ENCODE peak calls at places on chromosomes 3 and 15, in eight cellular contexts. One of them, this sample, is unnamed.

GRCh38 chr3:40690696-40691597 is 166.2 kb downstream of the ZNF621 start:
- DNase-seq in RWPE1: no peak
- DNase-seq in cardiac muscle cell: peak; percentile 49
- DNase-seq in astrocyte: no peak
- DNase-seq in neural progenitor cell: no peak
- DNase-seq in DND-41: no peak
- DNase-seq in left ventricle myocardium inferior: peak; percentile 81
- DNase-seq in esophagus squamous epithelium: peak; percentile 0
- DNase-seq in this sample: no peak

GRCh38 chr15:32100286-32100685 is 70.0 kb downstream of the CHRNA7 start:
- DNase-seq in RWPE1: no peak
- DNase-seq in esophagus squamous epithelium: no peak
- DNase-seq in astrocyte: no peak
- DNase-seq in cardiac muscle cell: no peak
- DNase-seq in neural progenitor cell: peak; percentile 42
- DNase-seq in left ventricle myocardium inferior: no peak
- DNase-seq in DND-41: no peak
- DNase-seq in this sample: no peak

GRCh38 chr3:42071720-42072582 is 19.2 kb upstream of the TRAK1 start:
- DNase-seq in cardiac muscle cell: peak; percentile 84
- DNase-seq in left ventricle myocardium inferior: peak; percentile 81
- DNase-seq in RWPE1: peak; percentile 83
- DNase-seq in neural progenitor cell: peak; percentile 44
- DNase-seq in esophagus squamous epithelium: no peak
- DNase-seq in DND-41: no peak
- DNase-seq in astrocyte: peak; percentile 73
- DNase-seq in this sample: peak; percentile 43

GRCh38 chr3:135621184-135621931 is 344.2 kb upstream of the PPP2R3A start:
- DNase-seq in DND-41: no peak
- DNase-seq in RWPE1: no peak
- DNase-seq in neural progenitor cell: no peak
- DNase-seq in cardiac muscle cell: no peak
- DNase-seq in left ventricle myocardium inferior: no peak
- DNase-seq in astrocyte: no peak
- DNase-seq in esophagus squamous epithelium: no peak
- DNase-seq in this sample: no peak

GRCh38 chr3:45272828-45273470 is 46.9 kb upstream of the TMEM158 start:
- DNase-seq in esophagus squamous epithelium: no peak
- DNase-seq in astrocyte: no peak
- DNase-seq in RWPE1: no peak
- DNase-seq in neural progenitor cell: no peak
- DNase-seq in left ventricle myocardium inferior: no peak
- DNase-seq in cardiac muscle cell: no peak
- DNase-seq in DND-41: no peak
- DNase-seq in this sample: no peak

GRCh38 chr15:98983333-98983732 is 24.3 kb downstream of the PGPEP1L start:
- DNase-seq in cardiac muscle cell: peak; percentile 58
- DNase-seq in DND-41: no peak
- DNase-seq in esophagus squamous epithelium: no peak
- DNase-seq in left ventricle myocardium inferior: no peak
- DNase-seq in neural progenitor cell: no peak
- DNase-seq in RWPE1: peak; percentile 93
- DNase-seq in astrocyte: peak; percentile 86
- DNase-seq in this sample: peak; percentile 68

GRCh38 chr15:26391556-26392229 is 381.2 kb downstream of the GABRB3 start:
- DNase-seq in cardiac muscle cell: no peak
- DNase-seq in neural progenitor cell: no peak
- DNase-seq in left ventricle myocardium inferior: no peak
- DNase-seq in DND-41: no peak
- DNase-seq in astrocyte: no peak
- DNase-seq in esophagus squamous epithelium: no peak
- DNase-seq in RWPE1: no peak
- DNase-seq in this sample: no peak

GRCh38 chr15:89377842-89378698 is 43.4 kb upstream of the POLG start:
- DNase-seq in neural progenitor cell: peak; percentile 59
- DNase-seq in esophagus squamous epithelium: no peak
- DNase-seq in DND-41: no peak
- DNase-seq in RWPE1: peak; percentile 70
- DNase-seq in cardiac muscle cell: no peak
- DNase-seq in astrocyte: no peak
- DNase-seq in left ventricle myocardium inferior: no peak
- DNase-seq in this sample: no peak

GRCh38 chr3:36944641-36945270 is at the start of gene TRANK1:
- DNase-seq in neural progenitor cell: peak; percentile 56
- DNase-seq in cardiac muscle cell: peak; percentile 79
- DNase-seq in esophagus squamous epithelium: peak; percentile 6
- DNase-seq in RWPE1: peak; percentile 11
- DNase-seq in left ventricle myocardium inferior: peak; percentile 63
- DNase-seq in astrocyte: no peak
- DNase-seq in DND-41: peak; percentile 77
- DNase-seq in this sample: no peak

GRCh38 chr3:5690904-5691532 is 503.5 kb downstream of the EDEM1 start:
- DNase-seq in left ventricle myocardium inferior: no peak
- DNase-seq in astrocyte: no peak
- DNase-seq in cardiac muscle cell: no peak
- DNase-seq in neural progenitor cell: no peak
- DNase-seq in esophagus squamous epithelium: no peak
- DNase-seq in RWPE1: no peak
- DNase-seq in DND-41: no peak
- DNase-seq in this sample: no peak

GRCh38 chr15:83398591-83398990 is 48.5 kb upstream of the SH3GL3 start:
- DNase-seq in neural progenitor cell: no peak
- DNase-seq in DND-41: no peak
- DNase-seq in RWPE1: peak; percentile 46
- DNase-seq in esophagus squamous epithelium: no peak
- DNase-seq in left ventricle myocardium inferior: no peak
- DNase-seq in astrocyte: peak; percentile 66
- DNase-seq in cardiac muscle cell: peak; percentile 24
- DNase-seq in this sample: no peak

GRCh38 chr15:100457201-100457600 is 71.5 kb downstream of the CERS3 start:
- DNase-seq in esophagus squamous epithelium: no peak
- DNase-seq in neural progenitor cell: peak; percentile 24
- DNase-seq in left ventricle myocardium inferior: no peak
- DNase-seq in cardiac muscle cell: peak; percentile 18
- DNase-seq in RWPE1: no peak
- DNase-seq in DND-41: no peak
- DNase-seq in astrocyte: peak; percentile 37
- DNase-seq in this sample: peak; percentile 22

GRCh38 chr3:158727499-158728377 is 4.5 kb downstream of the RARRES1 start:
- DNase-seq in RWPE1: peak; percentile 57
- DNase-seq in astrocyte: peak; percentile 60
- DNase-seq in left ventricle myocardium inferior: no peak
- DNase-seq in neural progenitor cell: peak; percentile 71
- DNase-seq in esophagus squamous epithelium: no peak
- DNase-seq in DND-41: peak; percentile 58
- DNase-seq in cardiac muscle cell: peak; percentile 91
- DNase-seq in this sample: peak; percentile 81

GRCh38 chr3:158732856-158733200 is 571 bp upstream of the RARRES1 start:
- DNase-seq in neural progenitor cell: no peak
- DNase-seq in RWPE1: no peak
- DNase-seq in DND-41: no peak
- DNase-seq in cardiac muscle cell: no peak
- DNase-seq in esophagus squamous epithelium: no peak
- DNase-seq in astrocyte: no peak
- DNase-seq in left ventricle myocardium inferior: no peak
- DNase-seq in this sample: no peak

GRCh38 chr3:158731938-158732855 is at the start of gene RARRES1:
- DNase-seq in esophagus squamous epithelium: no peak
- DNase-seq in astrocyte: no peak
- DNase-seq in neural progenitor cell: peak; percentile 81
- DNase-seq in left ventricle myocardium inferior: peak; percentile 77
- DNase-seq in RWPE1: peak; percentile 34
- DNase-seq in cardiac muscle cell: peak; percentile 79
- DNase-seq in DND-41: no peak
- DNase-seq in this sample: peak; percentile 39

GRCh38 chr3:158728851-158729250 is 3.4 kb downstream of the RARRES1 start:
- DNase-seq in astrocyte: peak; percentile 75
- DNase-seq in esophagus squamous epithelium: no peak
- DNase-seq in RWPE1: no peak
- DNase-seq in neural progenitor cell: no peak
- DNase-seq in DND-41: no peak
- DNase-seq in left ventricle myocardium inferior: no peak
- DNase-seq in cardiac muscle cell: no peak
- DNase-seq in this sample: no peak

DNA sequence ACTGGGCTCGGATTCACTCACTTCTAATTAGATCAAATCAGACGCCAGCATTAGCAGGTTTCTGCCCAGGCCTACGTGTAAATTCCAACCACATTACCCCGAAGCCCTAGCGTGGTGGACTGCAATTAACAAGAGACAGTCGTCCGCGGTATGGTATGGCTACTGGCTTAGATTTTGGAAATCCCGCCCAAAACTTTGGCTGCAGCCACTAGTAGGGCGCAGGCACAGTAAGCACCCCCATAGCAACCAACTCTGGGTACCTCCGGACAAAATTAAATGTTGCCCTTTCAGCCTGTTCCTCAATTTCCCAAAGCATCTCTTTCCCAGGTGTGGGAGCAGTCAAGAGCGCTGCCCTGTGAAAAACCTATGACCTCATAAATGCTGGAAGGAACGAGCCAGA is 732 bp downstream of the RARRES1 start:
- DNase-seq in cardiac muscle cell: no peak
- DNase-seq in DND-41: no peak
- DNase-seq in astrocyte: no peak
- DNase-seq in esophagus squamous epithelium: no peak
- DNase-seq in neural progenitor cell: peak; percentile 20
- DNase-seq in left ventricle myocardium inferior: no peak
- DNase-seq in RWPE1: no peak
- DNase-seq in this sample: no peak
- H3K27ac ChIP-seq in cardiac muscle cell: no peak overlapping the region
- H3K27ac ChIP-seq in DND-41: no peak overlapping the region
- H3K27ac ChIP-seq in astrocyte: no peak overlapping the region
- H3K27ac ChIP-seq in esophagus squamous epithelium: peak overlapping the region; percentile 62
- H3K27ac ChIP-seq in neural progenitor cell: no peak overlapping the region
- H3K27ac ChIP-seq in left ventricle myocardium inferior: peak overlapping the region; percentile 74
- H3K27ac ChIP-seq in RWPE1: peak overlapping the region; percentile 29
- H3K27ac ChIP-seq in this sample: peak overlapping the region; percentile 57

GRCh38 chr3:171556133-171556532 is 95.9 kb upstream of the TNIK start:
- DNase-seq in esophagus squamous epithelium: no peak
- DNase-seq in astrocyte: no peak
- DNase-seq in cardiac muscle cell: no peak
- DNase-seq in neural progenitor cell: no peak
- DNase-seq in DND-41: no peak
- DNase-seq in left ventricle myocardium inferior: peak; percentile 36
- DNase-seq in RWPE1: no peak
- DNase-seq in this sample: no peak

GRCh38 chr3:171556574-171557145 is 96.5 kb upstream of the TNIK start:
- DNase-seq in esophagus squamous epithelium: no peak
- DNase-seq in RWPE1: peak; percentile 8
- DNase-seq in DND-41: no peak
- DNase-seq in neural progenitor cell: peak; percentile 22
- DNase-seq in astrocyte: peak; percentile 20
- DNase-seq in left ventricle myocardium inferior: no peak
- DNase-seq in cardiac muscle cell: no peak
- DNase-seq in this sample: no peak

GRCh38 chr3:171559586-171559985 is 99.4 kb upstream of the TNIK start:
- DNase-seq in DND-41: no peak
- DNase-seq in esophagus squamous epithelium: no peak
- DNase-seq in cardiac muscle cell: no peak
- DNase-seq in astrocyte: no peak
- DNase-seq in left ventricle myocardium inferior: no peak
- DNase-seq in RWPE1: no peak
- DNase-seq in neural progenitor cell: no peak
- DNase-seq in this sample: no peak

GRCh38 chr3:171558183-171558696 is 98.0 kb upstream of the TNIK start:
- DNase-seq in neural progenitor cell: no peak
- DNase-seq in RWPE1: no peak
- DNase-seq in esophagus squamous epithelium: no peak
- DNase-seq in left ventricle myocardium inferior: no peak
- DNase-seq in astrocyte: no peak
- DNase-seq in DND-41: no peak
- DNase-seq in cardiac muscle cell: no peak
- DNase-seq in this sample: no peak

DNA sequence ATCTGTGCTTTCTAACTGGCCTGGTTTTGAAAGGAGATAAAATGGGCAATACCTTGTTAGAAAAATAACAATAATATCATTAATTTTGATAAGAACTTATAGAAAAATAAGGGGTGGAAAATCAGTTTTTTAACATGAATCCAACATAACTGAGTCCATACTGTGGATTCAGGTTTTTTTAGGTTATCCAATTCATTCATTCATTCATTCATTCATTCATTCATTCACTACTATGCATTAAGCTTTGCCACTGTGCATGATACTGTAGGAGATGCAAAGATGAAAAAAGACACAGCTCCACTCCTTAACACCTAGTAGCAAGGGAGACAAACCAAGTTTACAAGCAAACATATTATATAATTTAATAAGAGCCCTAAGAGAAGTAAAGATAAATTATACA is 97.0 kb upstream of the TNIK start:
- DNase-seq in astrocyte: no peak
- DNase-seq in DND-41: no peak
- DNase-seq in esophagus squamous epithelium: no peak
- DNase-seq in RWPE1: no peak
- DNase-seq in left ventricle myocardium inferior: no peak
- DNase-seq in neural progenitor cell: no peak
- DNase-seq in cardiac muscle cell: no peak
- DNase-seq in this sample: no peak
- H3K27ac ChIP-seq in astrocyte: no peak overlapping the region
- H3K27ac ChIP-seq in DND-41: no peak overlapping the region
- H3K27ac ChIP-seq in esophagus squamous epithelium: no peak overlapping the region
- H3K27ac ChIP-seq in RWPE1: no peak overlapping the region
- H3K27ac ChIP-seq in left ventricle myocardium inferior: no peak overlapping the region
- H3K27ac ChIP-seq in neural progenitor cell: no peak overlapping the region
- H3K27ac ChIP-seq in cardiac muscle cell: no peak overlapping the region
- H3K27ac ChIP-seq in this sample: no peak overlapping the region

GRCh38 chr15:56608993-56609392 is 124.3 kb downstream of the ZNF280D start:
- DNase-seq in neural progenitor cell: no peak
- DNase-seq in esophagus squamous epithelium: no peak
- DNase-seq in DND-41: no peak
- DNase-seq in astrocyte: no peak
- DNase-seq in RWPE1: no peak
- DNase-seq in cardiac muscle cell: no peak
- DNase-seq in left ventricle myocardium inferior: no peak
- DNase-seq in this sample: no peak
- H3K27ac ChIP-seq in neural progenitor cell: no peak overlapping the region
- H3K27ac ChIP-seq in esophagus squamous epithelium: no peak overlapping the region
- H3K27ac ChIP-seq in DND-41: peak overlapping the region; percentile 90
- H3K27ac ChIP-seq in astrocyte: no peak overlapping the region
- H3K27ac ChIP-seq in RWPE1: no peak overlapping the region
- H3K27ac ChIP-seq in cardiac muscle cell: no peak overlapping the region
- H3K27ac ChIP-seq in left ventricle myocardium inferior: no peak overlapping the region
- H3K27ac ChIP-seq in this sample: no peak overlapping the region

DNA sequence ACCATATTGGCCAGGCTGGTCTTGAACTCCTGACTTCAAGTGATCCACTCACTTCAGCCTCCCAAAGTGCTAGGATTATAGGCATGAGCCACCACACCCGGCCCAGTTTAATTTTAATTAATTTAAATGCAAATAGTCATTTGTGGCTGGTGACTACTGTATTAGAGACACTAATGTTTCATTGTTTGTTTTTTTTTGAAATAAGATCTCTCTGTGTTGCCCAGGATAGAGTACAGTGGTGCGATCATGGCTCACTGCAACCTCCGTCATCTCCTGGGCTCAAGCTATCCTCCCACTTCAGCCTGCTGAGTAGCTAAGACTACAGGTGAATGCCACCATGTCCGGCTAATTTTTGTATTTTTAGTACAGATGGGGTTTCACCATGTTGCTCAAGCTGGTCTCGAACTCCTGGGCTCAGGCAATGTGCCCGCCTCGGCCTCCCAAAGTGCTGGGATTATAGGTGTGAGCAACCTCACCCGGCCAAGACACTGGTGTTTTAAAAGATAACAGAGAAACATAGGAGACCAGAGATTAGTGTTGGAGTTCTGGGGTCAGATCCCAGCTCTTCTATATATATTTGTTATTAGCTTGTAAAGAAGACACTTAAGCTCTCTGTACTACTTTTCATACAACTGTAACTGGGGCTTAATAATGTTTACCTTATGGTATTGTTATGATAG is 34.5 kb upstream of the RAB11A start:
- DNase-seq in RWPE1: no peak
- DNase-seq in esophagus squamous epithelium: no peak
- DNase-seq in DND-41: no peak
- DNase-seq in cardiac muscle cell: no peak
- DNase-seq in neural progenitor cell: no peak
- DNase-seq in left ventricle myocardium inferior: no peak
- DNase-seq in astrocyte: no peak
- DNase-seq in this sample: no peak
- H3K27ac ChIP-seq in RWPE1: no peak overlapping the region
- H3K27ac ChIP-seq in esophagus squamous epithelium: no peak overlapping the region
- H3K27ac ChIP-seq in DND-41: no peak overlapping the region
- H3K27ac ChIP-seq in cardiac muscle cell: no peak overlapping the region
- H3K27ac ChIP-seq in neural progenitor cell: no peak overlapping the region
- H3K27ac ChIP-seq in left ventricle myocardium inferior: peak overlapping the region; percentile 87
- H3K27ac ChIP-seq in astrocyte: no peak overlapping the region
- H3K27ac ChIP-seq in this sample: no peak overlapping the region

This sample was measured in brain microvascular endothelial cell.